ENCODE peak calls at places on chromosome 20, in six cellular contexts. One of them, this sample, is unnamed.

GRCh38 chr20:22402990-22403859 is 181.1 kb downstream of the FOXA2 start:
- DNase-seq in fibroblast of lung: peak
- DNase-seq in GM23338: peak
- DNase-seq in DND-41: no peak
- DNase-seq in A549: no peak
- DNase-seq in SK-N-SH: no peak
- DNase-seq in this sample: peak

GRCh38 chr20:43571310-43571709 is 12.5 kb downstream of the SGK2 start:
- DNase-seq in SK-N-SH: no peak
- DNase-seq in DND-41: no peak
- DNase-seq in A549: no peak
- DNase-seq in GM23338: no peak
- DNase-seq in fibroblast of lung: no peak
- DNase-seq in this sample: no peak

GRCh38 chr20:50380697-50381040 is 129.5 kb upstream of the PTPN1 start:
- DNase-seq in GM23338: peak
- DNase-seq in SK-N-SH: peak
- DNase-seq in DND-41: no peak
- DNase-seq in A549: peak
- DNase-seq in fibroblast of lung: peak
- DNase-seq in this sample: no peak

GRCh38 chr20:58810879-58811250 is 39.8 kb downstream of the GNAS-AS1 start:
- DNase-seq in DND-41: no peak
- DNase-seq in A549: no peak
- DNase-seq in fibroblast of lung: no peak
- DNase-seq in GM23338: no peak
- DNase-seq in SK-N-SH: no peak
- DNase-seq in this sample: no peak

GRCh38 chr20:33668087-33668790 is 1.5 kb downstream of the ACTL10 start:
- DNase-seq in DND-41: peak
- DNase-seq in fibroblast of lung: no peak
- DNase-seq in SK-N-SH: peak
- DNase-seq in GM23338: peak
- DNase-seq in A549: peak
- DNase-seq in this sample: no peak

GRCh38 chr20:57755609-57756008 is 45.8 kb upstream of the PMEPA1 start:
- DNase-seq in fibroblast of lung: no peak
- DNase-seq in DND-41: no peak
- DNase-seq in A549: no peak
- DNase-seq in GM23338: no peak
- DNase-seq in SK-N-SH: no peak
- DNase-seq in this sample: no peak

GRCh38 chr20:41426361-41426900 is 59.8 kb upstream of the EMILIN3 start:
- DNase-seq in SK-N-SH: no peak
- DNase-seq in A549: no peak
- DNase-seq in DND-41: no peak
- DNase-seq in GM23338: no peak
- DNase-seq in fibroblast of lung: no peak
- DNase-seq in this sample: no peak

GRCh38 chr20:2254333-2254732 is 41.5 kb upstream of the TGM3 start:
- DNase-seq in GM23338: no peak
- DNase-seq in fibroblast of lung: no peak
- DNase-seq in A549: no peak
- DNase-seq in DND-41: no peak
- DNase-seq in SK-N-SH: no peak
- DNase-seq in this sample: no peak

GRCh38 chr20:3121271-3121911 is 36.9 kb upstream of the AVP start:
- DNase-seq in A549: no peak
- DNase-seq in GM23338: no peak
- DNase-seq in fibroblast of lung: no peak
- DNase-seq in SK-N-SH: no peak
- DNase-seq in DND-41: no peak
- DNase-seq in this sample: no peak

GRCh38 chr20:50645253-50646068 is 45.9 kb downstream of the RIPOR3 start:
- DNase-seq in DND-41: no peak
- DNase-seq in GM23338: peak
- DNase-seq in fibroblast of lung: peak
- DNase-seq in A549: peak
- DNase-seq in SK-N-SH: no peak
- DNase-seq in this sample: no peak

GRCh38 chr20:59044796-59045195 is 2.2 kb upstream of the PRELID3B start:
- DNase-seq in SK-N-SH: no peak
- DNase-seq in A549: no peak
- DNase-seq in GM23338: no peak
- DNase-seq in fibroblast of lung: no peak
- DNase-seq in DND-41: no peak
- DNase-seq in this sample: no peak

GRCh38 chr20:63033635-63034510 is 27.1 kb upstream of the BHLHE23 start:
- DNase-seq in DND-41: no peak
- DNase-seq in fibroblast of lung: no peak
- DNase-seq in SK-N-SH: no peak
- DNase-seq in A549: no peak
- DNase-seq in GM23338: peak
- DNase-seq in this sample: no peak

GRCh38 chr20:3311623-3312022 is 72.6 kb upstream of the SLC4A11 start:
- DNase-seq in fibroblast of lung: no peak
- DNase-seq in A549: no peak
- DNase-seq in GM23338: no peak
- DNase-seq in SK-N-SH: no peak
- DNase-seq in DND-41: no peak
- DNase-seq in this sample: no peak

GRCh38 chr20:21109144-21109543 is 3.0 kb upstream of the LINC00237 start:
- DNase-seq in fibroblast of lung: no peak
- DNase-seq in SK-N-SH: no peak
- DNase-seq in A549: no peak
- DNase-seq in GM23338: no peak
- DNase-seq in DND-41: no peak
- DNase-seq in this sample: no peak

GRCh38 chr20:1341561-1342265 is 12.8 kb upstream of the SDCBP2 start:
- DNase-seq in SK-N-SH: no peak
- DNase-seq in DND-41: peak
- DNase-seq in GM23338: no peak
- DNase-seq in A549: no peak
- DNase-seq in fibroblast of lung: peak
- DNase-seq in this sample: no peak

GRCh38 chr20:2873747-2874041 is 413 bp downstream of the PTPRA start:
- DNase-seq in A549: peak
- DNase-seq in GM23338: peak
- DNase-seq in fibroblast of lung: peak
- DNase-seq in SK-N-SH: peak
- DNase-seq in DND-41: peak
- DNase-seq in this sample: peak

GRCh38 chr20:1775117-1775516 is 117.5 kb upstream of the SIRPG start:
- DNase-seq in A549: no peak
- DNase-seq in GM23338: no peak
- DNase-seq in DND-41: no peak
- DNase-seq in fibroblast of lung: peak
- DNase-seq in SK-N-SH: no peak
- DNase-seq in this sample: no peak

GRCh38 chr20:26163890-26164289 is 467.2 kb upstream of the ZNF337 start:
- DNase-seq in DND-41: no peak
- DNase-seq in GM23338: no peak
- DNase-seq in A549: no peak
- DNase-seq in fibroblast of lung: peak
- DNase-seq in SK-N-SH: no peak
- DNase-seq in this sample: no peak

DNA sequence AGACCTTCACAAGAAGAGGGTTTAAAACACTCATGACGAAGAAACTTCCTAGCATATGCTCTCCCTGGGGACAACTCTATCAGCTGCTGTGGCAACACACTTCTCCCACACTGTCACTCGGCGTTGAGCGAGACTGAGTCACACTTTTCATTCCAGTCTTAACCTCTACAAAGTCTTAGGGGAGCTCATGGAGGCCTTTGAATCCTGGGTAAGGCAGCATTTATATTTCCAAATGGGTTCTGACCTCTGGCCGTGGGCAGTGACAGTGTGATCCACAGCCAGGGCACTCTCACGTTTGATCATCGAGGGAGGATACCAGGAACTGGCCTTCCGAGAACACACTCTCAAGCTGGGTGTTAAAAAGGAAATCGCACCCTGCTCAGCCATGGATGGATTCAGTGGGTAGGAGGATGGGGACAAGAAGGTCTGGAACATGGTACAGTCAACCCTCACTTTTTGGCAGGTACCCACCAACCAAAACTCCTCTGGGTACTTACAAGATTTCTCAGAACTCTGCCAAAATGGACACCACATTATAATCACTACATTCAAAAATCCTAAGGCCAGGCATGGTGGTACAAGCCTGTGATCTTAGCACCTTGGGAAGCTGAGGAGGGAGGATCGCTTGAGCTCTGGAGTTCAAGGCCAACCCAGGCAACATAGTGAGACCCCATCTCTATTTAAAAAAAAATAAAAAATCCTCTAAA is 19.6 kb downstream of the RRBP1 start:
- DNase-seq in DND-41: no peak
- DNase-seq in SK-N-SH: no peak
- DNase-seq in A549: no peak
- DNase-seq in GM23338: no peak
- DNase-seq in fibroblast of lung: peak
- DNase-seq in this sample: no peak
- H3K4me3 ChIP-seq in DND-41: no peak
- H3K4me3 ChIP-seq in SK-N-SH: no peak
- H3K4me3 ChIP-seq in A549: no peak
- H3K4me3 ChIP-seq in GM23338: no peak
- H3K4me3 ChIP-seq in fibroblast of lung: no peak
- H3K4me3 ChIP-seq in this sample: no peak

GRCh38 chr20:64133951-64134407 is 26.6 kb upstream of the NPBWR2 start:
- DNase-seq in SK-N-SH: peak
- DNase-seq in DND-41: no peak
- DNase-seq in A549: no peak
- DNase-seq in fibroblast of lung: no peak
- DNase-seq in GM23338: peak
- DNase-seq in this sample: no peak

GRCh38 chr20:64130271-64130670 is 22.9 kb upstream of the NPBWR2 start:
- DNase-seq in SK-N-SH: no peak
- DNase-seq in GM23338: no peak
- DNase-seq in A549: no peak
- DNase-seq in DND-41: no peak
- DNase-seq in fibroblast of lung: no peak
- DNase-seq in this sample: no peak

GRCh38 chr20:64130876-64131275 is 23.5 kb upstream of the NPBWR2 start:
- DNase-seq in A549: no peak
- DNase-seq in SK-N-SH: no peak
- DNase-seq in DND-41: no peak
- DNase-seq in GM23338: no peak
- DNase-seq in fibroblast of lung: no peak
- DNase-seq in this sample: no peak

GRCh38 chr20:64129146-64129782 is 21.9 kb upstream of the NPBWR2 start:
- DNase-seq in A549: no peak
- DNase-seq in DND-41: no peak
- DNase-seq in GM23338: no peak
- DNase-seq in SK-N-SH: no peak
- DNase-seq in fibroblast of lung: no peak
- DNase-seq in this sample: no peak

DNA sequence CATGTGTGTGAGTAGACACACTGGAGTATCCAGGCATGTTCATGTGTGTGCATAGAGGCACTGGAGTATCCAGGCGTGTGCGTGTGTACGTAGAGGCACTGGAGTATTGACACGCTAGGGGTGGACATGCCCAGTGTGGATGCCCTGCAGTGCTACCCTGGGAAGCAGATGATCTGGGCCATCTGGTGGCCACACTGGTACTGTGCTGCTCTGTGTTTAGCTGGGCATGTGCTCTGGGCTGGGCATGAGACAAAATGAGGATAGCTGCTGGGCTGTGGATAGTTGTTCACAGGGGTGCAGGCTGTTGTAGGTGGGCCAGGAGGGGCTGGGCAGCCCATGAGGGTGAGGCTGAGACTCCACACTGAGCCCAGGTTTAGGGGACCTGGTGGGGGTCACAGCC is 24.0 kb upstream of the NPBWR2 start:
- DNase-seq in SK-N-SH: peak
- DNase-seq in GM23338: no peak
- DNase-seq in DND-41: no peak
- DNase-seq in A549: peak
- DNase-seq in fibroblast of lung: no peak
- DNase-seq in this sample: no peak
- TF ChIP-seq CTCF in SK-N-SH: peak
- TF ChIP-seq CTCF in GM23338: peak
- TF ChIP-seq CTCF in DND-41: peak
- TF ChIP-seq CTCF in A549: peak
- TF ChIP-seq CTCF in fibroblast of lung: peak
- TF ChIP-seq CTCF in this sample: peak

GRCh38 chr20:44809380-44810060 is 826 bp downstream of the RIMS4 start:
- DNase-seq in fibroblast of lung: no peak
- DNase-seq in A549: no peak
- DNase-seq in GM23338: peak
- DNase-seq in DND-41: no peak
- DNase-seq in SK-N-SH: peak
- DNase-seq in this sample: no peak
- H3K4me2 ChIP-seq in fibroblast of lung: no peak
- H3K4me2 ChIP-seq in A549: peak
- H3K4me2 ChIP-seq in GM23338: peak
- H3K4me2 ChIP-seq in DND-41: no peak
- H3K4me2 ChIP-seq in SK-N-SH: no peak
- H3K4me2 ChIP-seq in this sample: no peak

DNA sequence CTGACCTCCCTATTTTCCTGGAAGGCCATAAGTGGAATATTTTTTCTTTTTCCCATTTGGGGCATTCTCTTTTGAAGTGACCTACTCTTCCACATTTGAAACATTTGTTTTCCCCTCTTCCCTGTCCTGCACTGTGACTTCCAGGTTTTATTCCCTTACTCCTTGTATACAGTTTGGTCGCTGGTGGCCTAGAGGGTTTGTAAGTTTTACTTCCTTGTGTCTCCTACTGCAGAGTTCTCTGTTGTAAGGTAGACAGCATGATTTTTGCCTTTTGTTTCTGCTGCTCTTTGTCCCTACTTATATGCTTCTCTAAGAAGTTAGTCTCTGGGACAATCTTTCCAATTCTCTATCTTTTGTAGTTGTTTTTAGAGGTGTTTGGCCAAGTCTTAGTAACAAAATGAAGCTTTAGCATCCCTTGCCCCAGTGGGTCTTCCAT is 7.4 kb upstream of the ZNFX1 start:
- DNase-seq in DND-41: no peak
- DNase-seq in GM23338: no peak
- DNase-seq in SK-N-SH: no peak
- DNase-seq in A549: no peak
- DNase-seq in fibroblast of lung: no peak
- DNase-seq in this sample: no peak
- H3K4me3 ChIP-seq in DND-41: peak
- H3K4me3 ChIP-seq in GM23338: peak
- H3K4me3 ChIP-seq in SK-N-SH: no peak
- H3K4me3 ChIP-seq in A549: peak
- H3K4me3 ChIP-seq in fibroblast of lung: no peak
- H3K4me3 ChIP-seq in this sample: no peak

GRCh38 chr20:56501116-56501515 is 23.4 kb upstream of the FAM209A start:
- DNase-seq in A549: no peak
- DNase-seq in fibroblast of lung: no peak
- DNase-seq in SK-N-SH: no peak
- DNase-seq in GM23338: no peak
- DNase-seq in DND-41: no peak
- DNase-seq in this sample: no peak

GRCh38 chr20:56506103-56506502 is 18.4 kb upstream of the FAM209A start:
- DNase-seq in fibroblast of lung: no peak
- DNase-seq in DND-41: no peak
- DNase-seq in GM23338: no peak
- DNase-seq in SK-N-SH: no peak
- DNase-seq in A549: no peak
- DNase-seq in this sample: no peak

GRCh38 chr20:56503911-56504310 is 20.6 kb upstream of the FAM209A start:
- DNase-seq in DND-41: no peak
- DNase-seq in SK-N-SH: no peak
- DNase-seq in GM23338: peak
- DNase-seq in A549: no peak
- DNase-seq in fibroblast of lung: no peak
- DNase-seq in this sample: no peak

GRCh38 chr20:56504373-56505005 is 20.1 kb upstream of the FAM209A start:
- DNase-seq in DND-41: peak
- DNase-seq in SK-N-SH: peak
- DNase-seq in A549: peak
- DNase-seq in fibroblast of lung: no peak
- DNase-seq in GM23338: peak
- DNase-seq in this sample: no peak
- TF ChIP-seq CTCF in DND-41: peak
- TF ChIP-seq CTCF in SK-N-SH: peak
- TF ChIP-seq CTCF in A549: peak
- TF ChIP-seq CTCF in fibroblast of lung: peak
- TF ChIP-seq CTCF in GM23338: peak
- TF ChIP-seq CTCF in this sample: peak

This sample was measured in MM.1S.